ENCODE peak calls at places on chromosome 17, in four cellular contexts. A is H1, F is IMR-90, H is H9. B is an unnamed sample.

GRCh38 chr17:40605301-40605700 is 40.0 kb upstream of the CCR7 start:
- DNase-seq in A (no peak), F (no peak), H (no peak), B (no peak)

GRCh38 chr17:59706900-59707181 is 389 bp downstream of the PTRH2 start:
- DNase-seq in A (no peak), F (no peak), H (no peak), B (no peak)

GRCh38 chr17:20706752-20707372 is 127.3 kb downstream of the CDRT15L2 start:
- DNase-seq in A (no peak), F (no peak), H (no peak), B (no peak)

GRCh38 chr17:19940722-19941464 is 36.7 kb downstream of the AKAP10 start:
- DNase-seq in A (no peak), F (peak; percentile 48), H (no peak), B (peak; percentile 72)

GRCh38 chr17:70060415-70060814 is 14.6 kb upstream of the KCNJ16 start:
- DNase-seq in A (no peak), F (peak; percentile 45), H (no peak), B (no peak)

GRCh38 chr17:42797067-42798007 is 1.2 kb downstream of the COA3 start:
- DNase-seq in A (no peak), F (no peak), H (no peak), B (no peak)

GRCh38 chr17:55577011-55577586 is 65.8 kb upstream of the SMIM36 start:
- DNase-seq in A (no peak), F (peak; percentile 84), H (no peak), B (no peak)

GRCh38 chr17:72794152-72794551 is 298.3 kb downstream of the SLC39A11 start:
- DNase-seq in A (no peak), F (no peak), H (no peak), B (no peak)

GRCh38 chr17:56009795-56010715 is 143.2 kb upstream of the ANKFN1 start:
- DNase-seq in A (no peak), F (peak; percentile 9), H (peak; percentile 35), B (peak; percentile 29)

GRCh38 chr17:57602896-57603295 is 142.2 kb downstream of the CCDC182 start:
- DNase-seq in A (no peak), F (no peak), H (no peak), B (no peak)

GRCh38 chr17:72244494-72244893 is 123.7 kb downstream of the SOX9 start:
- DNase-seq in A (no peak), F (peak; percentile 34), H (no peak), B (no peak)

GRCh38 chr17:14070344-14071007 is 1.2 kb downstream of the COX10 start:
- DNase-seq in A (no peak), F (no peak), H (no peak), B (no peak)

GRCh38 chr17:65220732-65221131 is 83.6 kb downstream of the RGS9 start:
- DNase-seq in A (no peak), F (no peak), H (no peak), B (peak; percentile 95)

GRCh38 chr17:48995871-48996695 is 1.1 kb upstream of the IGF2BP1 start:
- DNase-seq in A (peak; percentile 93), F (no peak), H (peak; percentile 95), B (peak; percentile 99)

GRCh38 chr17:36918260-36918691 is 19.0 kb upstream of the LHX1 start:
- DNase-seq in A (no peak), F (peak; percentile 53), H (peak; percentile 67), B (peak; percentile 83)

DNA sequence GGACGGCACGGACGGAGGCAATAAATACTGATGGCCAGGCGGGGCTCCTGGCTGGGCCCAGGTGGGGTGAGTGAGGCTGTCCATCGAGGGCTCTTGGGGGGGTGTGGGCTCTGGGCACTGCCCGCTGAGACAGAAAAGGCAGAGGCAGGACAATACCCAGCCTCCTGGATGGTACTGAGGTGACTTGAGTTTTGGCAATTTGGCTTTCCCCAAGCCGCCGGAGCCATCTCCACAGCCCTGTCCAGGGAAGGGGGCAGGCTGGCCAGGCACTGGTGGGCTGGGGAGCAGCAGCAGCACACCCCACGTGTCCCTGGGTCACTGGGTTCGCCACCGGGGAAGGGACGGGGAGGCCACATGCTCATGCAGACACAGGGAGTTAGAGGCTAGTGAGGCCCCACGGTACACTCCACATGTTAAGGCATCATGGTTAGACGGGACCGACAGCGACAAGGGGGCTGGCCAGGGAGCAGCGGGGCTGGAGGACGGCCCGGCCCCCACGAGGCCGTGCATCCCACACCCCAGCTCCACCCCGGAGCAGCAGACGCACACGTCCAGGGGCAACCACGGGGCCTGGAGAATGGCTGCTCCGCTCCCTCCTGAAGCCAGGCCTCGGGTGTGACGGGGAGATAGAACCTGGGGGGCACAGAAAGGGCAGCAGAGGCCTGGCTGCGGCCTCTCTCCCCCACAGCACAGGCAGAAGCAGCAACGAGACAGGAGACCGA is 3.0 kb downstream of the ARHGDIA start:
- DNase-seq in A (no peak), F (no peak), H (peak; percentile 55), B (no peak)
- H3K9ac ChIP-seq in A (no peak overlapping the region), F (peak overlapping the region; percentile 40), H (no peak overlapping the region), B (peak overlapping the region; percentile 12)

GRCh38 chr17:27559506-27559931 is 71.5 kb upstream of the LGALS9 start:
- DNase-seq in A (no peak), F (peak; percentile 87), H (no peak), B (no peak)
- H4K5ac ChIP-seq in A (no peak overlapping the region), F (peak overlapping the region; percentile 66), H (no peak overlapping the region), B (no peak overlapping the region)

GRCh38 chr17:31550389-31551056 is 159.0 kb downstream of the RAB11FIP4 start:
- DNase-seq in A (no peak), F (peak; percentile 24), H (no peak), B (no peak)

GRCh38 chr17:31546650-31547049 is 155.2 kb downstream of the RAB11FIP4 start:
- DNase-seq in A (no peak), F (no peak), H (no peak), B (no peak)

GRCh38 chr17:31548709-31549108 is 157.2 kb downstream of the RAB11FIP4 start:
- DNase-seq in A (no peak), F (no peak), H (no peak), B (no peak)

GRCh38 chr17:31549525-31550388 is 158.3 kb downstream of the RAB11FIP4 start:
- DNase-seq in A (peak; percentile 99), F (peak; percentile 92), H (peak; percentile 96), B (peak; percentile 95)

GRCh38 chr17:31549121-31549524 is 157.6 kb downstream of the RAB11FIP4 start:
- DNase-seq in A (no peak), F (no peak), H (no peak), B (peak; percentile 54)
- H2BK15ac ChIP-seq in A (peak overlapping the region; percentile 20), F (peak overlapping the region; percentile 47), H (no peak overlapping the region), B (no peak overlapping the region)

GRCh38 chr17:39090400-39090799 is 61.0 kb downstream of the PLXDC1 start:
- DNase-seq in A (no peak), F (no peak), H (no peak), B (no peak)

GRCh38 chr17:39094607-39095308 is 56.7 kb downstream of the PLXDC1 start:
- DNase-seq in A (no peak), F (no peak), H (no peak), B (no peak)

GRCh38 chr17:39095309-39095686 is 56.1 kb downstream of the PLXDC1 start:
- DNase-seq in A (no peak), F (no peak), H (no peak), B (no peak)

GRCh38 chr17:39090832-39091622 is 60.4 kb downstream of the PLXDC1 start:
- DNase-seq in A (no peak), F (no peak), H (no peak), B (no peak)

GRCh38 chr17:39092672-39093250 is 58.7 kb downstream of the PLXDC1 start:
- DNase-seq in A (no peak), F (no peak), H (no peak), B (no peak)
- H3K9ac ChIP-seq in A (no peak overlapping the region), F (no peak overlapping the region), H (no peak overlapping the region), B (no peak overlapping the region)

GRCh38 chr17:78884876-78885667 is 17.9 kb downstream of the CEP295NL start:
- DNase-seq in A (no peak), F (no peak), H (no peak), B (no peak)
- H4K5ac ChIP-seq in A (no peak overlapping the region), F (peak overlapping the region; percentile 75), H (no peak overlapping the region), B (no peak overlapping the region)

GRCh38 chr17:44797809-44798208 is 32.3 kb downstream of the GJC1 start:
- DNase-seq in A (no peak), F (peak; percentile 59), H (no peak), B (no peak)
- H2BK15ac ChIP-seq in A (no peak overlapping the region), F (peak overlapping the region; percentile 20), H (no peak overlapping the region), B (no peak overlapping the region)

DNA sequence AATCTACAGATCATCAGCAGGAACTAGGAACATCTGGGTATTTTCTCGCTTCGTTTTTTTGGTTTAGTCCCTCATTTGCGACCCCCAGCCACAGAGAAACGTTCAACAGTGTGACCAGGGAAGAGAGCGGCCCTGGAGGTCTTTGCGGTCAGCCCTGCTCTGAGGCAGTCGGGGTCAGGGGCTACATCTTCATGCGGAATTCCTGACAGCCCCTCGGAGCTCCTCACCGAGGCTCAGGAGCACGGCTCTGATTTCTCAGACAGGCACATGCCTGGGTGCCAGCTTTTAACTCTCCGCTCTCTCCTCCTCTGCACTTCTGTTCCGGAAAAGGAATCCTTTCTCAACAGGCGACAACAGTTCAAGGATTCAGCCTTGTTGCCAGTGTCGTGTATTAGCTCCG is 8.0 kb upstream of the WDR45B start:
- DNase-seq in A (no peak), F (no peak), H (no peak), B (no peak)
- H3K9ac ChIP-seq in A (no peak overlapping the region), F (no peak overlapping the region), H (no peak overlapping the region), B (no peak overlapping the region)

GRCh38 chr17:81073967-81074366 is 39.0 kb downstream of the BAIAP2 start:
- DNase-seq in A (no peak), F (no peak), H (no peak), B (no peak)
- H4K5ac ChIP-seq in A (no peak overlapping the region), F (no peak overlapping the region), H (peak overlapping the region; percentile 25), B (no peak overlapping the region)

B was measured in mesendoderm.